ENCODE peak calls at places on chromosomes 13 and 19, in eight cellular contexts. F, Z, D, N, Y, L, X and B are unnamed samples.

GRCh38 chr13:110387451-110388140 is 80.5 kb downstream of the COL4A2 start:
- DNase-seq in F (no peak), L (peak), D (no peak), N (no peak), X (no peak), Y (peak), Z (no peak), B (no peak)

GRCh38 chr19:6734096-6734696 is 3.2 kb downstream of the GPR108 start:
- DNase-seq in N (no peak), L (no peak), X (no peak), Z (no peak), F (no peak), Y (no peak), D (no peak), B (no peak)

GRCh38 chr13:79044415-79044814 is 361.6 kb downstream of the RBM26 start:
- DNase-seq in N (no peak), Z (no peak), D (no peak), Y (no peak), F (no peak), L (no peak), X (no peak), B (no peak)

GRCh38 chr19:13054605-13055212 is 47.9 kb downstream of the LYL1 start:
- DNase-seq in F (no peak), Y (no peak), N (no peak), X (no peak), L (no peak), Z (peak), D (no peak), B (no peak)

GRCh38 chr19:45884682-45885555 is 1.0 kb downstream of the IRF2BP1 start:
- DNase-seq in L (peak), N (no peak), Y (no peak), F (no peak), X (no peak), Z (peak), D (no peak), B (no peak)

GRCh38 chr19:30557927-30558557 is 185.9 kb downstream of the ZNF536 start:
- DNase-seq in X (no peak), L (no peak), N (no peak), Z (no peak), F (no peak), D (no peak), Y (no peak), B (no peak)

GRCh38 chr19:18975011-18975410 is 34.0 kb upstream of the HOMER3 start:
- DNase-seq in Y (peak), X (no peak), Z (no peak), F (no peak), D (no peak), N (no peak), L (no peak), B (no peak)

GRCh38 chr13:98508280-98509074 is 68.4 kb downstream of the STK24 start:
- DNase-seq in F (no peak), Y (peak), Z (peak), N (no peak), L (no peak), X (no peak), D (peak), B (no peak)

GRCh38 chr13:102724923-102725322 is 30.1 kb upstream of the METTL21C start:
- DNase-seq in N (peak), F (no peak), Y (peak), L (no peak), X (no peak), D (peak), Z (peak), B (no peak)

GRCh38 chr19:4624733-4625362 is 14.5 kb upstream of the TNFAIP8L1 start:
- DNase-seq in L (no peak), X (no peak), D (peak), Z (no peak), Y (peak), F (no peak), N (peak), B (no peak)

GRCh38 chr13:85521586-85521985 is 277.6 kb downstream of the SLITRK6 start:
- DNase-seq in X (no peak), Z (no peak), L (no peak), Y (no peak), N (no peak), F (no peak), D (no peak), B (no peak)

GRCh38 chr13:45934283-45934682 is 82.7 kb upstream of the SIAH3 start:
- DNase-seq in L (no peak), X (no peak), Y (no peak), D (no peak), Z (no peak), F (no peak), N (no peak), B (no peak)

GRCh38 chr19:39852882-39853281 is 6.7 kb upstream of the FBL start:
- DNase-seq in X (no peak), Z (no peak), F (no peak), N (no peak), L (no peak), D (no peak), Y (no peak), B (no peak)

GRCh38 chr13:52787212-52787611 is 47.6 kb upstream of the CNMD start:
- DNase-seq in N (no peak), L (no peak), D (no peak), Y (no peak), F (no peak), X (no peak), Z (no peak), B (no peak)

GRCh38 chr19:38837656-38838121 is 6.1 kb upstream of the ECH1 start:
- DNase-seq in D (no peak), F (no peak), L (no peak), Z (no peak), N (no peak), Y (peak), X (no peak), B (no peak)

GRCh38 chr19:39126593-39127187 is 1.1 kb downstream of the PAK4 start:
- DNase-seq in F (no peak), X (peak), D (peak), Y (peak), L (no peak), Z (no peak), N (peak), B (no peak)

GRCh38 chr13:112753868-112754267 is 64.0 kb downstream of the ATP11A start:
- DNase-seq in D (no peak), L (no peak), X (no peak), F (no peak), Z (no peak), N (no peak), Y (no peak), B (no peak)

GRCh38 chr13:60482012-60482411 is 85.0 kb downstream of the TDRD3 start:
- DNase-seq in Y (no peak), N (no peak), L (peak), D (no peak), Z (no peak), F (no peak), X (no peak), B (no peak)

GRCh38 chr19:17095141-17095919 is 19.8 kb downstream of the MYO9B start:
- DNase-seq in N (no peak), X (no peak), Y (peak), D (no peak), Z (no peak), L (no peak), F (no peak), B (no peak)

GRCh38 chr19:56837892-56838679 is 2.4 kb downstream of the PEG3 start:
- DNase-seq in X (no peak), Z (peak), L (peak), D (no peak), Y (no peak), F (peak), N (no peak), B (peak)

GRCh38 chr13:76820759-76821158 is 65.4 kb downstream of the KCTD12 start:
- DNase-seq in N (no peak), F (no peak), Z (no peak), Y (peak), X (no peak), D (no peak), L (no peak), B (no peak)

GRCh38 chr19:50837300-50837699 is 3.9 kb upstream of the KLK15 start:
- DNase-seq in D (no peak), L (no peak), Y (no peak), F (no peak), Z (no peak), X (no peak), N (no peak), B (no peak)

GRCh38 chr13:110677731-110678545 is 28.0 kb downstream of the CARS2 start:
- DNase-seq in D (no peak), N (no peak), Y (peak), L (peak), Z (peak), F (no peak), X (no peak), B (no peak)

GRCh38 chr13:21077360-21078353 is 16.3 kb upstream of the LATS2 start:
- DNase-seq in F (no peak), N (no peak), D (no peak), L (no peak), Y (no peak), Z (no peak), X (no peak), B (no peak)

GRCh38 chr13:93966267-93966936 is 513.1 kb downstream of the DCT start:
- DNase-seq in N (no peak), X (no peak), Y (no peak), F (no peak), Z (no peak), D (no peak), L (no peak), B (no peak)

GRCh38 chr13:111659236-111659635 is 338.8 kb downstream of the TEX29 start:
- DNase-seq in X (no peak), Y (no peak), L (no peak), F (no peak), Z (no peak), N (no peak), D (no peak), B (no peak)